ENCODE peak calls at places on chromosomes 7 and 10, in four cellular contexts. B is fibroblast of lung, L is DMS 273 treated with DMSO at 0.1 percent for 48 hours, K is RWPE1. M is an unnamed sample.

GRCh38 chr10:79927111-79927828 is 21.6 kb downstream of the SFTPD start:
- DNase-seq in B (no peak), L (no peak), K (no peak), M (peak)

GRCh38 chr7:86788948-86789347 is 145.2 kb downstream of the GRM3 start:
- DNase-seq in B (no peak), L (no peak), K (no peak), M (no peak)

GRCh38 chr7:47380325-47381131 is 201.4 kb downstream of the TNS3 start:
- DNase-seq in B (peak), L (no peak), K (peak), M (peak)

GRCh38 chr7:14449291-14449690 is 453.3 kb downstream of the DGKB start:
- DNase-seq in B (no peak), L (no peak), K (no peak), M (no peak)

GRCh38 chr7:105943486-105943885 is 19.6 kb upstream of the CDHR3 start:
- DNase-seq in B (no peak), L (no peak), K (no peak), M (no peak)

GRCh38 chr7:74019149-74019548 is 8.8 kb upstream of the ELN start:
- DNase-seq in B (no peak), L (no peak), K (no peak), M (no peak)

GRCh38 chr7:27191716-27192545 is 6.9 kb upstream of the HOXA11 start:
- DNase-seq in B (no peak), L (no peak), K (no peak), M (peak)

GRCh38 chr10:110163192-110163773 is 44.1 kb upstream of the MXI1 start:
- DNase-seq in B (no peak), L (no peak), K (no peak), M (peak)

GRCh38 chr10:107437921-107438320 is 273.4 kb upstream of the SORCS1 start:
- DNase-seq in B (no peak), L (no peak), K (no peak), M (no peak)

GRCh38 chr10:60031664-60032063 is 125.3 kb upstream of the CCDC6 start:
- DNase-seq in B (no peak), L (no peak), K (peak), M (no peak)

GRCh38 chr10:49105076-49105475 is 10.2 kb downstream of the VSTM4 start:
- DNase-seq in B (no peak), L (no peak), K (no peak), M (no peak)

GRCh38 chr7:27339478-27339877 is 96.9 kb downstream of the EVX1 start:
- DNase-seq in B (no peak), L (no peak), K (no peak), M (no peak)

GRCh38 chr10:121994429-121994881 is 5.5 kb downstream of the TACC2 start:
- DNase-seq in B (peak), L (no peak), K (no peak), M (peak)

GRCh38 chr10:34613491-34613890 is 201.6 kb downstream of the PARD3 start:
- DNase-seq in B (no peak), L (no peak), K (no peak), M (no peak)

GRCh38 chr10:98433881-98434732 is 12.6 kb downstream of the HPS1 start:
- DNase-seq in B (peak), L (no peak), K (no peak), M (no peak)

GRCh38 chr7:12757443-12757842 is 70.0 kb downstream of the ARL4A start:
- DNase-seq in B (peak), L (no peak), K (peak), M (no peak)

GRCh38 chr10:127889605-127890195 is 3.0 kb downstream of the CLRN3 start:
- DNase-seq in B (peak), L (no peak), K (peak), M (no peak)

GRCh38 chr10:80157561-80157960 is 25.0 kb downstream of the PLAC9 start:
- DNase-seq in B (no peak), L (no peak), K (no peak), M (no peak)

GRCh38 chr10:76869931-76870330 is 767.7 kb downstream of the KCNMA1 start:
- DNase-seq in B (no peak), L (no peak), K (no peak), M (no peak)

M was measured in endodermal cell.